ENCODE peak calls at places on chromosome 21, in nine cellular contexts. S, E, I, F, W, Y, J, L and D are unnamed samples.

GRCh38 chr21:38976900-38977299 is 171.2 kb downstream of the ETS2 start:
- DNase-seq in W (no peak), J (no peak), Y (no peak), F (no peak), L (no peak), S (no peak), E (no peak), I (no peak), D (no peak)

GRCh38 chr21:26835714-26836265 is 9.4 kb downstream of the ADAMTS1 start:
- DNase-seq in I (no peak), Y (no peak), F (no peak), W (no peak), E (no peak), S (no peak), L (no peak), J (no peak), D (no peak)

GRCh38 chr21:32330784-32331311 is 32.2 kb downstream of the MRAP start:
- DNase-seq in J (no peak), L (no peak), E (no peak), W (no peak), S (no peak), I (no peak), F (peak), Y (no peak), D (no peak)

GRCh38 chr21:16192900-16193299 is 463.1 kb downstream of the USP25 start:
- DNase-seq in J (no peak), I (peak), W (no peak), E (no peak), L (no peak), F (no peak), S (no peak), Y (no peak), D (peak)

GRCh38 chr21:45997495-45998275 is 16.1 kb downstream of the COL6A1 start:
- DNase-seq in W (peak), F (peak), Y (peak), I (no peak), E (no peak), J (peak), L (peak), S (peak), D (no peak)

GRCh38 chr21:16468191-16468590 is 738.4 kb downstream of the USP25 start:
- DNase-seq in F (no peak), W (no peak), I (no peak), Y (no peak), J (no peak), E (no peak), S (no peak), L (no peak), D (no peak)

GRCh38 chr21:41012425-41012824 is 155.5 kb upstream of the BACE2 start:
- DNase-seq in S (no peak), Y (no peak), I (no peak), W (no peak), F (no peak), L (no peak), J (no peak), E (no peak), D (no peak)

GRCh38 chr21:39114871-39115658 is 68.2 kb downstream of the PSMG1 start:
- DNase-seq in J (no peak), S (no peak), I (no peak), L (no peak), E (no peak), W (no peak), F (peak), Y (no peak), D (peak)

GRCh38 chr21:31538821-31539220 is 120.7 kb upstream of the SOD1 start:
- DNase-seq in Y (no peak), J (no peak), I (no peak), E (no peak), S (no peak), F (no peak), L (no peak), W (no peak), D (no peak)

GRCh38 chr21:34882719-34883131 is 166.4 kb downstream of the RUNX1 start:
- DNase-seq in Y (no peak), W (no peak), J (no peak), I (no peak), S (no peak), F (no peak), L (no peak), E (no peak), D (no peak)

GRCh38 chr21:24470852-24471251 is 1136.4 kb downstream of the MRPL39 start:
- DNase-seq in J (no peak), I (no peak), L (no peak), E (no peak), F (no peak), S (no peak), W (no peak), Y (no peak), D (no peak)

GRCh38 chr21:45138199-45139002 is 64.0 kb downstream of the ADARB1 start:
- DNase-seq in J (no peak), W (peak), F (peak), E (no peak), I (peak), Y (peak), L (peak), S (peak), D (peak)

GRCh38 chr21:38987551-38988210 is 182.0 kb downstream of the ETS2 start:
- DNase-seq in W (no peak), S (no peak), Y (no peak), E (no peak), I (no peak), F (no peak), L (no peak), J (no peak), D (no peak)

GRCh38 chr21:35102488-35103407 is 53.6 kb upstream of the RUNX1 start:
- DNase-seq in E (no peak), I (no peak), W (no peak), L (no peak), Y (peak), S (peak), F (peak), J (no peak), D (no peak)

GRCh38 chr21:31282095-31282709 is 61.9 kb downstream of the TIAM1 start:
- DNase-seq in S (peak), W (no peak), F (no peak), I (peak), E (no peak), Y (no peak), L (no peak), J (no peak), D (peak)

GRCh38 chr21:18424250-18424649 is 20.7 kb upstream of the TMPRSS15 start:
- DNase-seq in J (no peak), Y (no peak), F (no peak), E (no peak), S (no peak), I (no peak), L (no peak), W (no peak), D (no peak)

GRCh38 chr21:45456014-45456835 is 51.3 kb downstream of the COL18A1 start:
- DNase-seq in F (no peak), J (no peak), I (no peak), L (no peak), W (no peak), E (no peak), S (no peak), Y (no peak), D (no peak)

GRCh38 chr21:39885119-39885848 is 18.0 kb downstream of the PCP4 start:
- DNase-seq in J (no peak), S (peak), W (peak), F (no peak), E (no peak), L (no peak), I (no peak), Y (no peak), D (no peak)

DNA sequence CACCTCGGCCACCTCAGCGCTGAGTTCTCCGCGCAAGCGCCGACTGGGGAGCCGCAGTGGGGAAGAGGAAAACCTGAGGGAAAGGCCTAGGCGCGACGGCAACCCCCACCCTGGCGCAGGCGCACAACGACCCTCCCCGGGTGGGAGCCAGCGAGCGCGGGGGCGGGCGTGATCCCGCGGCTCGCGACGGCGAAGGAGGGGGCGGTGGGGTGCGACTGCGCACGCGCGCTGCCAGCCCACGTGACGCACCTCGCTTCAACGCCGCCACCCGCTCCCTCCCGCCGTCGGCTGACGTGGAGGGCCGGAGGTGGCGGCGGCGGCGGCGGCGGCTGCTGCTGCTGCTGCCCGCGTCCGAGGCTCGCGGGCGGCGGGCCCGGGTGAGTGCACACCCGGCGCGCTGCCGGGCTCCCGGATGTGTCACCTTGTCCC is at the start of the genes PIGP and TTC3:
- DNase-seq in Y (peak), I (peak), F (peak), S (peak), J (peak), E (peak), W (peak), L (peak), D (peak)
- TF ChIP-seq POLR2A in Y (peak), I (peak), F (no peak), S (peak), J (peak), E (peak), W (peak), L (peak), D (peak)

GRCh38 chr21:44090332-44090731 is 16.9 kb upstream of the PWP2 start:
- DNase-seq in W (no peak), Y (no peak), L (no peak), E (no peak), J (no peak), S (peak), F (peak), I (no peak), D (no peak)

GRCh38 chr21:44086636-44087425 is 20.4 kb upstream of the PWP2 start:
- DNase-seq in E (no peak), L (no peak), F (peak), Y (no peak), W (no peak), I (no peak), S (no peak), J (no peak), D (no peak)

GRCh38 chr21:44089001-44089911 is 17.9 kb upstream of the PWP2 start:
- DNase-seq in E (no peak), Y (no peak), J (no peak), S (peak), I (no peak), F (peak), L (no peak), W (no peak), D (no peak)

GRCh38 chr21:44087426-44088400 is 19.5 kb upstream of the PWP2 start:
- DNase-seq in S (no peak), L (no peak), Y (no peak), J (no peak), F (peak), W (no peak), E (no peak), I (no peak), D (no peak)

GRCh38 chr21:44088401-44088780 is 18.8 kb upstream of the PWP2 start:
- DNase-seq in S (peak), W (no peak), E (no peak), I (no peak), F (peak), L (no peak), Y (no peak), J (no peak), D (no peak)
- TF ChIP-seq POLR2A in S (peak), W (no peak), E (no peak), I (no peak), F (no peak), L (no peak), Y (no peak), J (no peak), D (no peak)

DNA sequence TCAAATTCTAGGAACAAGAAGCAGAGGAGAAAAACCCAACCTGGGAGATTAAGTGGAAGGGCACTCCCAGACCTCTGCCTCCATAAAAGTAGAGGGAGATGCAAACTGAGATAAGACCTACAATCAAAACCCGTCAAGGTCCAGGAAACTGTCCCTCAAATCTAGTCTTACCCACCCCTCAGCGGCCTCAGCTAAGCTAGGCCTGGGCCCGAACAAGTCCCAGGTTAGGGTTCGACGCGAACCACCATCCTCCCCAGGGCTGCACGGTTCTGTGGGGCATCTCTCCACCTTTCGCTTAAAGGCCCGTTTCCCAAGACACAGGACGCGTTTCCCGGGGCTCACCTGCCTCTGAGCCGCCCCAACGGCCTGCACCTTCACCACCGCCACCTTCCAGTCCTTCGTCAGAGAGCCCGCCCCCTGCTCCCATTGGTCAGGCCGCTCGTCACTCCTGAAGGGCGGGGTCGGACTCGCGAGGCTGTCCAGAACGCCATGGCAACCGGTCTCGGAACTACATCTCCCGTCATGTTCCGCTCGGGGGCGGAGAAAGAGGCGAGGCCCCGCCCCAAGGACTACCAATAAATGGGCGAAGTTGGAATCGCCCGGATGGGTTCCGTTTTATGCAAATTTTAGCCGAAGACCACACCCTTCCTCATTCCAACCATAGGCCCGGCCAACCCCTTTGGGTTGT is at the start of gene CRYZL1:
- DNase-seq in E (peak), Y (peak), I (peak), L (peak), F (peak), J (peak), W (peak), S (peak), D (peak)
- TF ChIP-seq POLR2A in E (peak), Y (peak), I (peak), L (peak), F (no peak), J (peak), W (peak), S (peak), D (peak)

GRCh38 chr21:29024474-29025327 is at the start of gene USP16:
- DNase-seq in E (peak), F (peak), Y (peak), W (peak), L (peak), J (peak), I (peak), S (peak), D (peak)
- TF ChIP-seq POLR2A in E (peak), F (no peak), Y (peak), W (peak), L (peak), J (peak), I (peak), S (peak), D (peak)

GRCh38 chr21:42425603-42425985 is 21.9 kb downstream of the UBASH3A start:
- DNase-seq in J (no peak), L (no peak), E (no peak), Y (no peak), F (no peak), I (no peak), S (no peak), W (no peak), D (no peak)
- TF ChIP-seq POLR2A in J (no peak), L (no peak), E (no peak), Y (no peak), F (no peak), I (no peak), S (no peak), W (no peak), D (no peak)

GRCh38 chr21:42463861-42464515 is 32.0 kb downstream of the RSPH1 start:
- DNase-seq in L (peak), I (no peak), W (no peak), S (peak), F (peak), E (no peak), J (no peak), Y (no peak), D (no peak)

GRCh38 chr21:42459583-42460215 is 36.3 kb downstream of the RSPH1 start:
- DNase-seq in I (no peak), E (no peak), W (no peak), L (peak), F (peak), Y (no peak), J (no peak), S (peak), D (no peak)

GRCh38 chr21:42461185-42461520 is 34.9 kb downstream of the RSPH1 start:
- DNase-seq in W (no peak), J (no peak), E (no peak), S (peak), Y (no peak), L (no peak), I (no peak), F (peak), D (no peak)

GRCh38 chr21:42460391-42461184 is 35.4 kb downstream of the RSPH1 start:
- DNase-seq in E (no peak), Y (no peak), F (peak), J (no peak), L (peak), I (no peak), W (no peak), S (peak), D (no peak)

GRCh38 chr21:42461881-42462877 is 33.8 kb downstream of the RSPH1 start:
- DNase-seq in S (peak), E (no peak), I (no peak), J (no peak), W (no peak), L (peak), F (peak), Y (no peak), D (no peak)
- TF ChIP-seq POLR2A in S (peak), E (no peak), I (no peak), J (no peak), W (no peak), L (no peak), F (no peak), Y (no peak), D (no peak)